ENCODE peak calls at places on chromosomes 13 and 19, in six cellular contexts. One of them, this sample, is unnamed.
A peak's percentile ranks its signal among the peaks of the same experiment; 100 is the strongest.

GRCh38 chr19:35266149-35266903 is 2.4 kb upstream of the USF2 start:
- DNase-seq in left colon: no peak
- DNase-seq in astrocyte of the spinal cord: no peak
- DNase-seq in T-helper 1 cell: no peak
- DNase-seq in sciatic nerve: peak; percentile 63
- DNase-seq in WERI-Rb-1: peak; percentile 10
- DNase-seq in this sample: no peak

GRCh38 chr19:23872282-23872919 is 42.3 kb upstream of the ZNF726 start:
- DNase-seq in left colon: no peak
- DNase-seq in astrocyte of the spinal cord: no peak
- DNase-seq in T-helper 1 cell: no peak
- DNase-seq in sciatic nerve: no peak
- DNase-seq in WERI-Rb-1: no peak
- DNase-seq in this sample: no peak

GRCh38 chr19:46471116-46471733 is at the start of gene PNMA8A:
- DNase-seq in left colon: peak; percentile 25
- DNase-seq in astrocyte of the spinal cord: peak; percentile 78
- DNase-seq in T-helper 1 cell: no peak
- DNase-seq in sciatic nerve: peak; percentile 82
- DNase-seq in WERI-Rb-1: peak; percentile 87
- DNase-seq in this sample: no peak

GRCh38 chr13:109778102-109778542 is 8.3 kb downstream of the IRS2 start:
- DNase-seq in left colon: no peak
- DNase-seq in astrocyte of the spinal cord: peak; percentile 65
- DNase-seq in T-helper 1 cell: no peak
- DNase-seq in sciatic nerve: no peak
- DNase-seq in WERI-Rb-1: no peak
- DNase-seq in this sample: no peak

GRCh38 chr13:99883805-99884204 is 87.8 kb downstream of the ZIC5 start:
- DNase-seq in left colon: no peak
- DNase-seq in astrocyte of the spinal cord: no peak
- DNase-seq in T-helper 1 cell: no peak
- DNase-seq in sciatic nerve: no peak
- DNase-seq in WERI-Rb-1: no peak
- DNase-seq in this sample: no peak

GRCh38 chr13:96100457-96101220 is 10.7 kb downstream of the HS6ST3 start:
- DNase-seq in left colon: no peak
- DNase-seq in astrocyte of the spinal cord: no peak
- DNase-seq in T-helper 1 cell: no peak
- DNase-seq in sciatic nerve: no peak
- DNase-seq in WERI-Rb-1: no peak
- DNase-seq in this sample: no peak

GRCh38 chr19:2476451-2477140 is 669 bp downstream of the GADD45B start:
- DNase-seq in left colon: peak; percentile 77
- DNase-seq in astrocyte of the spinal cord: peak; percentile 89
- DNase-seq in T-helper 1 cell: peak; percentile 72
- DNase-seq in sciatic nerve: peak; percentile 81
- DNase-seq in WERI-Rb-1: peak; percentile 53
- DNase-seq in this sample: peak; percentile 45

GRCh38 chr13:23621316-23621645 is 51.1 kb downstream of the TNFRSF19 start:
- DNase-seq in left colon: no peak
- DNase-seq in astrocyte of the spinal cord: peak; percentile 83
- DNase-seq in T-helper 1 cell: no peak
- DNase-seq in sciatic nerve: no peak
- DNase-seq in WERI-Rb-1: no peak
- DNase-seq in this sample: no peak

GRCh38 chr13:42181381-42181953 is 90.5 kb upstream of the AKAP11 start:
- DNase-seq in left colon: peak; percentile 5
- DNase-seq in astrocyte of the spinal cord: no peak
- DNase-seq in T-helper 1 cell: peak; percentile 67
- DNase-seq in sciatic nerve: no peak
- DNase-seq in WERI-Rb-1: no peak
- DNase-seq in this sample: no peak

GRCh38 chr19:33493401-33494275 is 28.0 kb downstream of the PEPD start:
- DNase-seq in left colon: no peak
- DNase-seq in astrocyte of the spinal cord: no peak
- DNase-seq in T-helper 1 cell: no peak
- DNase-seq in sciatic nerve: no peak
- DNase-seq in WERI-Rb-1: no peak
- DNase-seq in this sample: no peak

GRCh38 chr19:13014101-13014920 is 19.0 kb downstream of the NFIX start:
- DNase-seq in left colon: no peak
- DNase-seq in astrocyte of the spinal cord: no peak
- DNase-seq in T-helper 1 cell: no peak
- DNase-seq in sciatic nerve: no peak
- DNase-seq in WERI-Rb-1: peak; percentile 56
- DNase-seq in this sample: no peak

GRCh38 chr13:97911311-97912138 is 42.0 kb upstream of the IPO5 start:
- DNase-seq in left colon: peak; percentile 4
- DNase-seq in astrocyte of the spinal cord: peak; percentile 27
- DNase-seq in T-helper 1 cell: no peak
- DNase-seq in sciatic nerve: no peak
- DNase-seq in WERI-Rb-1: peak; percentile 51
- DNase-seq in this sample: no peak

GRCh38 chr19:4923379-4923747 is 14.1 kb downstream of the UHRF1 start:
- DNase-seq in left colon: no peak
- DNase-seq in astrocyte of the spinal cord: no peak
- DNase-seq in T-helper 1 cell: no peak
- DNase-seq in sciatic nerve: no peak
- DNase-seq in WERI-Rb-1: no peak
- DNase-seq in this sample: no peak

GRCh38 chr19:29704562-29705558 is 10.2 kb downstream of the C19orf12 start:
- DNase-seq in left colon: no peak
- DNase-seq in astrocyte of the spinal cord: no peak
- DNase-seq in T-helper 1 cell: peak; percentile 53
- DNase-seq in sciatic nerve: no peak
- DNase-seq in WERI-Rb-1: no peak
- DNase-seq in this sample: no peak

GRCh38 chr19:38061294-38061693 is 154.3 kb downstream of the SIPA1L3 start:
- DNase-seq in left colon: no peak
- DNase-seq in astrocyte of the spinal cord: peak; percentile 73
- DNase-seq in T-helper 1 cell: no peak
- DNase-seq in sciatic nerve: no peak
- DNase-seq in WERI-Rb-1: no peak
- DNase-seq in this sample: no peak

GRCh38 chr13:74794582-74794981 is 660.4 kb upstream of the KLF12 start:
- DNase-seq in left colon: no peak
- DNase-seq in astrocyte of the spinal cord: peak; percentile 8
- DNase-seq in T-helper 1 cell: no peak
- DNase-seq in sciatic nerve: no peak
- DNase-seq in WERI-Rb-1: no peak
- DNase-seq in this sample: no peak

GRCh38 chr19:45677351-45678230 is 9.6 kb downstream of the GIPR start:
- DNase-seq in left colon: peak; percentile 98
- DNase-seq in astrocyte of the spinal cord: peak; percentile 57
- DNase-seq in T-helper 1 cell: peak; percentile 94
- DNase-seq in sciatic nerve: no peak
- DNase-seq in WERI-Rb-1: no peak
- DNase-seq in this sample: peak; percentile 78

GRCh38 chr19:38658462-38659306 is 11.2 kb downstream of the ACTN4 start:
- DNase-seq in left colon: no peak
- DNase-seq in astrocyte of the spinal cord: peak; percentile 100
- DNase-seq in T-helper 1 cell: no peak
- DNase-seq in sciatic nerve: no peak
- DNase-seq in WERI-Rb-1: no peak
- DNase-seq in this sample: no peak

GRCh38 chr13:68261105-68261504 is 1031.0 kb upstream of the PCDH9 start:
- DNase-seq in left colon: no peak
- DNase-seq in astrocyte of the spinal cord: no peak
- DNase-seq in T-helper 1 cell: no peak
- DNase-seq in sciatic nerve: no peak
- DNase-seq in WERI-Rb-1: no peak
- DNase-seq in this sample: no peak

GRCh38 chr13:74325106-74325505 is 190.9 kb upstream of the KLF12 start:
- DNase-seq in left colon: no peak
- DNase-seq in astrocyte of the spinal cord: peak; percentile 85
- DNase-seq in T-helper 1 cell: no peak
- DNase-seq in sciatic nerve: no peak
- DNase-seq in WERI-Rb-1: no peak
- DNase-seq in this sample: no peak

GRCh38 chr19:55598719-55599467 is 424 bp downstream of the FIZ1 start:
- DNase-seq in left colon: peak; percentile 95
- DNase-seq in astrocyte of the spinal cord: peak; percentile 97
- DNase-seq in T-helper 1 cell: peak; percentile 92
- DNase-seq in sciatic nerve: peak; percentile 97
- DNase-seq in WERI-Rb-1: peak; percentile 94
- DNase-seq in this sample: peak; percentile 82